ENCODE peak calls at places on chromosomes 12 and 14, in eight cellular contexts. W, S, P, R, D, Y, H and M are unnamed samples.

GRCh38 chr14:68877993-68878575 is 85.2 kb upstream of the ZFP36L1 start:
- DNase-seq in W (no peak), Y (no peak), S (no peak), H (no peak), R (peak; percentile 37), P (no peak), D (no peak), M (no peak)

GRCh38 chr12:92784795-92785562 is 82.2 kb downstream of the PLEKHG7 start:
- DNase-seq in Y (peak; percentile 89), S (peak; percentile 23), W (peak; percentile 79), P (peak; percentile 82), H (peak; percentile 73), D (no peak), R (no peak), M (no peak)

GRCh38 chr12:52181757-52182156 is 10.1 kb downstream of the KRT80 start:
- DNase-seq in W (peak; percentile 89), S (no peak), Y (peak; percentile 85), P (no peak), D (no peak), R (no peak), H (no peak), M (no peak)

GRCh38 chr14:71416392-71416791 is 509.1 kb downstream of the PCNX1 start:
- DNase-seq in Y (no peak), W (peak; percentile 34), H (no peak), R (no peak), P (no peak), S (no peak), D (no peak), M (no peak)

GRCh38 chr12:116714175-116714574 is 23.7 kb downstream of the SPRING1 start:
- DNase-seq in H (no peak), P (no peak), Y (no peak), S (no peak), R (no peak), D (no peak), W (no peak), M (no peak)

GRCh38 chr12:114018669-114019068 is 52.5 kb upstream of the RBM19 start:
- DNase-seq in W (peak; percentile 21), D (no peak), P (peak; percentile 20), Y (no peak), R (no peak), S (no peak), H (no peak), M (no peak)

GRCh38 chr14:75523771-75524171 is 1.5 kb downstream of the BATF start:
- DNase-seq in Y (no peak), D (no peak), P (no peak), W (peak; percentile 18), S (no peak), R (peak; percentile 51), H (no peak), M (no peak)

GRCh38 chr14:25237845-25238244 is 187.9 kb upstream of the STXBP6 start:
- DNase-seq in R (peak; percentile 52), H (no peak), W (peak; percentile 2), P (peak; percentile 22), Y (peak; percentile 40), D (no peak), S (peak; percentile 8), M (no peak)

GRCh38 chr14:36675581-36675980 is 13.9 kb downstream of the PAX9 start:
- DNase-seq in R (no peak), D (no peak), Y (no peak), H (no peak), S (no peak), P (no peak), W (no peak), M (no peak)

GRCh38 chr12:133057446-133057845 is 20.1 kb downstream of the ZNF84 start:
- DNase-seq in D (no peak), R (no peak), H (no peak), P (peak; percentile 29), S (no peak), Y (no peak), W (peak; percentile 2), M (no peak)

GRCh38 chr14:96723946-96724345 is 73.2 kb upstream of the VRK1 start:
- DNase-seq in Y (no peak), R (no peak), P (no peak), D (no peak), H (no peak), W (no peak), S (no peak), M (no peak)

GRCh38 chr14:68527329-68527851 is 265.5 kb downstream of the ZFP36L1 start:
- DNase-seq in S (peak; percentile 76), Y (no peak), P (peak; percentile 49), H (no peak), W (no peak), R (peak; percentile 66), D (no peak), M (no peak)

GRCh38 chr14:23435540-23436326 is at the start of gene MYH7:
- DNase-seq in R (peak; percentile 23), D (no peak), Y (peak; percentile 78), P (no peak), W (no peak), S (no peak), H (no peak), M (no peak)

GRCh38 chr12:84619053-84619452 is 293.5 kb downstream of the SLC6A15 start:
- DNase-seq in H (no peak), R (no peak), Y (no peak), S (no peak), P (no peak), W (no peak), D (no peak), M (no peak)

GRCh38 chr12:10285919-10286318 is 21.8 kb upstream of the KLRD1 start:
- DNase-seq in P (no peak), W (no peak), R (no peak), Y (no peak), S (no peak), D (no peak), H (no peak), M (no peak)

GRCh38 chr12:52873513-52873831 is 24.7 kb upstream of the KRT78 start:
- DNase-seq in H (no peak), Y (no peak), S (no peak), D (no peak), R (no peak), P (no peak), W (no peak), M (no peak)

GRCh38 chr14:99035712-99036593 is 236.0 kb downstream of the BCL11B start:
- DNase-seq in W (peak; percentile 43), S (peak; percentile 3), Y (peak; percentile 73), H (no peak), R (peak; percentile 75), D (peak; percentile 85), P (peak; percentile 79), M (peak; percentile 63)

GRCh38 chr14:52299692-52300278 is 14.3 kb upstream of the PTGER2 start:
- DNase-seq in D (no peak), S (no peak), P (peak; percentile 47), H (peak; percentile 70), Y (peak; percentile 41), R (no peak), W (peak; percentile 71), M (no peak)

GRCh38 chr12:79886917-79887519 is 47.9 kb downstream of the PPP1R12A start:
- DNase-seq in S (no peak), Y (no peak), P (peak; percentile 65), R (no peak), W (peak; percentile 66), D (no peak), H (peak; percentile 50), M (no peak)

GRCh38 chr12:122686538-122686937 is 16.6 kb downstream of the HCAR2 start:
- DNase-seq in D (no peak), H (no peak), Y (no peak), R (no peak), S (no peak), P (no peak), W (no peak), M (no peak)

GRCh38 chr12:128920468-128920867 is 67.2 kb downstream of the GLT1D1 start:
- DNase-seq in D (peak; percentile 25), P (no peak), W (no peak), H (no peak), Y (no peak), S (no peak), R (no peak), M (peak; percentile 50)

GRCh38 chr14:104689620-104690265 is 325 bp downstream of the INF2 start:
- DNase-seq in P (no peak), R (no peak), Y (peak; percentile 34), H (no peak), D (no peak), W (no peak), S (no peak), M (no peak)

GRCh38 chr14:67859169-67859749 is 39.7 kb downstream of the RAD51B start:
- DNase-seq in P (no peak), S (no peak), W (peak; percentile 12), R (no peak), H (no peak), Y (no peak), D (no peak), M (no peak)

GRCh38 chr14:103023881-103024473 is 33.4 kb downstream of the CDC42BPB start:
- DNase-seq in Y (no peak), D (no peak), H (no peak), W (peak; percentile 91), P (no peak), S (no peak), R (peak; percentile 24), M (no peak)

GRCh38 chr14:105021656-105022275 is 883 bp upstream of the CDCA4 start:
- DNase-seq in Y (peak; percentile 58), D (no peak), H (no peak), W (peak; percentile 44), R (peak; percentile 70), P (peak; percentile 84), S (no peak), M (peak; percentile 43)

GRCh38 chr12:68364893-68365725 is 32.9 kb upstream of the MDM1 start:
- DNase-seq in Y (peak; percentile 47), D (peak; percentile 89), S (peak; percentile 93), P (peak; percentile 96), W (peak; percentile 98), H (peak; percentile 82), R (peak; percentile 95), M (peak; percentile 94)
- H3K4me3 ChIP-seq in Y (no peak overlapping the region), D (peak overlapping the region; percentile 69), S (peak overlapping the region; percentile 55), P (peak overlapping the region; percentile 33), W (peak overlapping the region; percentile 45), H (peak overlapping the region; percentile 79), R (peak overlapping the region; percentile 42), M (peak overlapping the region; percentile 0)

GRCh38 chr12:5586201-5586600 is 154.3 kb downstream of the NTF3 start:
- DNase-seq in P (peak; percentile 40), S (no peak), Y (no peak), D (no peak), H (no peak), W (peak; percentile 71), R (no peak), M (no peak)
- H3K27ac ChIP-seq in P (no peak overlapping the region), S (no peak overlapping the region), Y (no peak overlapping the region), D (no peak overlapping the region), H (no peak overlapping the region), W (no peak overlapping the region), R (no peak overlapping the region), M (no peak overlapping the region)

GRCh38 chr14:95518045-95518751 is 1.7 kb upstream of the SYNE3 start:
- DNase-seq in P (no peak), H (no peak), D (no peak), Y (no peak), R (peak; percentile 47), S (no peak), W (peak; percentile 57), M (no peak)
- H3K4me3 ChIP-seq in P (no peak overlapping the region), H (peak overlapping the region; percentile 71), D (peak overlapping the region; percentile 45), Y (no peak overlapping the region), R (no peak overlapping the region), S (no peak overlapping the region), W (no peak overlapping the region), M (no peak overlapping the region)

DNA sequence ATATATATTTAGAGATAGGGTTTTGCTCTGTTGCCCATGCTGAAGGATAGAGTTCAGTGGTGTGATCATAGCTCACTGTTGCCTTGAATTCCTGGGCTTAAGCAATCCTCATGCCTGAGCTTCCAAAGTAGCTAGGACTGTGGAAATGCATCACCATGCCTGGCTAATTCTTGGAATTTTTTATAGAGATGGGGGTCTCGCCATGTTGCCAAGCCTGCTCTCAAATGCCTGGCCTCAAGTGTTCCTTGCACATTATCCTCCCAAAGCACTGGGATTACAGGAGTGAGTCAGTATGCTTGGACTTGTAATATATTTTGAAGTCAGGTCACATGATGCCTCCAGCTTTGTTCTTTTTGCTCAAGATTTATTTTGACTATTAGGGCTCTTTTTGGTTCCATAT is 178.0 kb downstream of the RPAP3 start:
- DNase-seq in S (no peak), W (peak; percentile 30), D (no peak), H (no peak), P (no peak), R (no peak), Y (no peak), M (no peak)
- H3K27ac ChIP-seq in S (no peak overlapping the region), W (no peak overlapping the region), D (no peak overlapping the region), H (no peak overlapping the region), P (no peak overlapping the region), R (no peak overlapping the region), Y (no peak overlapping the region), M (no peak overlapping the region)